ENCODE peak calls at places on chromosomes 4 and X, in five cellular contexts. Z is right lobe of liver, M is stomach, S is transverse colon, T is uterus. U is an unnamed sample. For H3K36me3, the result is how much of the 10 kb centered on the place peaks cover.

GRCh38 chrX:141903400-141904155 is at the start of gene MAGEC1:
- DNase-seq in Z (no peak), M (no peak), S (no peak), T (no peak), U (no peak)

GRCh38 chr4:144202091-144202490 is 61.6 kb upstream of the GYPA start:
- DNase-seq in Z (no peak), M (no peak), S (no peak), T (no peak), U (no peak)

GRCh38 chr4:109890076-109890475 is 22.6 kb upstream of the EGF start:
- DNase-seq in Z (no peak), M (no peak), S (no peak), T (no peak), U (no peak)

GRCh38 chr4:155592568-155593343 is 73.9 kb upstream of the GUCY1A1 start:
- DNase-seq in Z (no peak), M (no peak), S (no peak), T (no peak), U (no peak)

GRCh38 chr4:3401436-3402171 is 40.2 kb upstream of the HGFAC start:
- DNase-seq in Z (no peak), M (no peak), S (no peak), T (no peak), U (no peak)

GRCh38 chr4:150769235-150769634 is 187.3 kb downstream of the MAB21L2 start:
- DNase-seq in Z (no peak), M (no peak), S (peak), T (no peak), U (no peak)

GRCh38 chr4:74768857-74769525 is 25.3 kb downstream of the BTC start:
- DNase-seq in Z (no peak), M (peak), S (no peak), T (no peak), U (no peak)

GRCh38 chr4:100630341-100630740 is 112.5 kb upstream of the EMCN start:
- DNase-seq in Z (no peak), M (no peak), S (no peak), T (no peak), U (no peak)

GRCh38 chrX:40090050-40090804 is 7.5 kb downstream of the BCOR start:
- DNase-seq in Z (peak), M (peak), S (peak), T (peak), U (peak)

GRCh38 chr4:109631709-109632108 is 71.5 kb downstream of the CASP6 start:
- DNase-seq in Z (no peak), M (no peak), S (no peak), T (peak), U (peak)

GRCh38 chr4:183370786-183371185 is 48.6 kb upstream of the CLDN24 start:
- DNase-seq in Z (no peak), M (no peak), S (no peak), T (no peak), U (no peak)

GRCh38 chrX:20218809-20219505 is 47.8 kb downstream of the RPS6KA3 start:
- DNase-seq in Z (no peak), M (no peak), S (no peak), T (peak), U (no peak)

GRCh38 chrX:123731258-123731986 is 1.4 kb downstream of the THOC2 start:
- DNase-seq in Z (no peak), M (no peak), S (no peak), T (no peak), U (no peak)

GRCh38 chr4:41832961-41833360 is 84.4 kb upstream of the PHOX2B start:
- DNase-seq in Z (no peak), M (no peak), S (no peak), T (no peak), U (no peak)

GRCh38 chr4:45442466-45442865 is 681.4 kb downstream of the GABRG1 start:
- DNase-seq in Z (no peak), M (no peak), S (no peak), T (no peak), U (no peak)

GRCh38 chr4:48913346-48913745 is 6.8 kb upstream of the OCIAD2 start:
- DNase-seq in Z (no peak), M (no peak), S (no peak), T (peak), U (no peak)

GRCh38 chrX:154020500-154021115 is 906 bp upstream of the IRAK1 start:
- DNase-seq in Z (no peak), M (no peak), S (no peak), T (no peak), U (no peak)

GRCh38 chr4:30720021-30720655 is at the start of gene PCDH7:
- DNase-seq in Z (no peak), M (peak), S (peak), T (peak), U (peak)

GRCh38 chrX:87236836-87237235 is 280.8 kb upstream of the KLHL4 start:
- DNase-seq in Z (no peak), M (no peak), S (no peak), T (no peak), U (no peak)

GRCh38 chr4:76984127-76984526 is 34.6 kb downstream of the SEPTIN11 start:
- DNase-seq in Z (no peak), M (no peak), S (no peak), T (no peak), U (no peak)

GRCh38 chr4:71300964-71301363 is 37.9 kb upstream of the SLC4A4 start:
- DNase-seq in Z (peak), M (no peak), S (peak), T (no peak), U (no peak)

GRCh38 chr4:8332038-8332857 is 62.7 kb downstream of the HTRA3 start:
- DNase-seq in Z (no peak), M (peak), S (peak), T (peak), U (no peak)

DNA sequence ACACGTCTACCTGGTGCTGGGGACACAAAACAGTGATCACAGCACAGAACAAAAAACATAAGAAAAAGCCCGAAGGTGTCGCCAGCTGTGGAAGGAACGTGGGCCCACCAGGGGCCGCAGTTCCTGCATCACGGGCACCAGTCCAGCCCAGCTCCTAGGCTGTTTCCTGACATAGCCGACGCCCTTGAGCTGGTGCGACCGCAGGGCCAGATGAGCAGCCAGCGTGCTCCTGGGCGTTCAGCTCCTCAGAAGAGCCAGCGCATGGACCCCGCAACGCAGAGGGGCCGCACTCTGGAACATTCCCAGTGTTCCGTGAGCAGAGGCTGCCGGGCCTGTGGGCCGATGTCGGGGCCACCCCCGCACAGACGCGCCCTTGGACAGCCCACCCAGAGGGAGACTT is 44.1 kb downstream of the GAK start:
- DNase-seq in Z (no peak), M (no peak), S (no peak), T (no peak), U (no peak)
- H3K36me3 ChIP-seq in Z (under half), M (half or more), S (under half), T (under half), U (under half)

DNA sequence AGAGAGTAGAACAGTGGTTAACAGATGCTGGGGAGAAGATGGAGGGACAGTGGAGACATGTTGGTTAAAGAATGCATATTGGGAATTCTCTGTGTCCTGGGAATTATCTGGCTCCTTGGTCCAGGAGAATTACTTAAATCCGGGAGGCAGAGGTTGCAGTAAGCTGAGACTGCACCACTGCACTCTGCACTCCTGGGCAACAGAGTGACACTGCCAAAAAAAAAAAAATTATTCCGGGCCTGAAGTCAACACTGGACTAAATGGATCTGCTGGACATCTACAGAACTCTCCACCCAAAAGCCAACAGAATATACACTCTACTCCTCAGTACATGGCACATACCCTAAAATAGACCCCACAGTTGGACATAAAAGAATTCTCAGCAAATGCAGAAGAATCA is 400.0 kb upstream of the CXorf51B start:
- DNase-seq in Z (no peak), M (no peak), S (no peak), T (no peak), U (no peak)
- H3K27ac ChIP-seq in Z (no peak), M (no peak), S (no peak), T (no peak), U (no peak)

DNA sequence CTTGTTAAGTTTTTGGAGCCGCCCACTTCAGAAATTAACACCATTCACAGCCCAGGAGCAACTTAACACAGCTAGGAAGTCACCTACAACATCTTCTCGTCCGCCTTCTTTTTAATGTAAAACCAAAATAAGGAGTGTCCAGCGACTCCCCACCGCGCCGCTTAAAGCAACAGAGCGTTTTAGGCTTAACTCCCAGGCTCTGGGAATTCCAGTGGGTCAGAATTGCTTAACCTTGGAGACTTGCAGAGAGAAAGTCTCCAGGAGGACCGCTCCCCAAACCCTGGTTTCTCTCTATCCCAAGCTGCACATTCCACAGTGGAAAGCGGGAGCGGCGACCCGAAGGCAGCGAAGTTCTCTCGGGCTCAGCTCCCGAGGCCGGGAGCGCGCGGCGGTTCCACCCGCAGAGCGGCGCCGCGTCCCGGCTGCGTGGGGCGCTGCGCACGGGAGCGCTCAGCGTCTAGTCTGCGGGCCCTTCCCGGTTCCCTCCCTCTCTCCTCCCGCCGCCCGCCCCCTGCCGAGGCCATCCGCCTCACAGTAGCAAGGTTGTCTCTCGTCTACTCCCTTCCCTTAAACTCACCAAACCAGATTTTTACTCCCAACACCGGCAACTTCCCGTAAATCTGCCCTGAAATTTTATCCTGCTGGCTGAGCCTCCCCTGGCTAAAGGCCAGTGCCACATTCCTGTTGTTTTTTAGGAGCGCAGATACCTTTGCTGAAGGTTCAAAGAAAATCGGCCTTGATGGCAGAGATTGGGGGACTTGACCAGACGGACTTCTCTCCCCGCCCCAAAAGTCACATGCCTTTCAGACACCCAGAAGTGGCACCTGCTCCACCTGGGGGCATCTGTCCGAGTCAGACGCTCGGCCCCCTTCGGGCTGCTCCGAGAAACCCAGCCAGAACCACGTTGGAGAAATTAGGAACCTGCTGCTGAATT is at the start of gene RBM47:
- DNase-seq in Z (peak), M (peak), S (peak), T (peak), U (peak)
- TF ChIP-seq POLR2A in Z (peak), M (no peak), S (peak), T (no peak), U (no peak)

GRCh38 chrX:17187301-17187836 is 187.6 kb upstream of the NHS start:
- DNase-seq in Z (no peak), M (no peak), S (no peak), T (no peak), U (peak)

GRCh38 chrX:17182317-17182716 is 192.7 kb upstream of the NHS start:
- DNase-seq in Z (no peak), M (no peak), S (no peak), T (no peak), U (no peak)

GRCh38 chrX:17183566-17183965 is 191.4 kb upstream of the NHS start:
- DNase-seq in Z (no peak), M (no peak), S (no peak), T (no peak), U (no peak)
- H3K36me3 ChIP-seq in Z (under half), M (under half), S (under half), T (under half), U (under half)

GRCh38 chr4:185512516-185512915 is 22.8 kb downstream of the PDLIM3 start:
- DNase-seq in Z (no peak), M (no peak), S (no peak), T (no peak), U (no peak)
- H3K27ac ChIP-seq in Z (no peak), M (no peak), S (peak), T (no peak), U (no peak)

GRCh38 chrX:26262121-26262523 is 46.2 kb downstream of the MAGEB5 start:
- DNase-seq in Z (no peak), M (no peak), S (no peak), T (no peak), U (no peak)
- TF ChIP-seq POLR2A in Z (no peak), M (no peak), S (no peak), T (no peak), U (no peak)

U was measured in ovary.